ENCODE peak calls at places on chromosome 6, in four cellular contexts. Z is RWPE1, M is choroid plexus epithelial cell, O is Daoy. A is an unnamed sample.
A peak's percentile ranks its signal among the peaks of the same experiment; 100 is the strongest.

GRCh38 chr6:137415127-137415833 is 78.9 kb downstream of the OLIG3 start:
- DNase-seq in M (peak; percentile 83), O (peak; percentile 75), Z (peak; percentile 38), A (peak; percentile 52)

GRCh38 chr6:116475151-116475550 is 14.0 kb downstream of the CALHM6 start:
- DNase-seq in O (no peak), Z (no peak), M (no peak), A (no peak)

GRCh38 chr6:114142256-114142655 is 171.3 kb upstream of the HDAC2 start:
- DNase-seq in O (peak; percentile 51), Z (peak; percentile 11), M (no peak), A (peak; percentile 28)

GRCh38 chr6:75210885-75211739 is 5.3 kb upstream of the COL12A1 start:
- DNase-seq in M (peak; percentile 87), O (peak; percentile 65), Z (peak; percentile 50), A (peak; percentile 74)

GRCh38 chr6:32168807-32169206 is 4.4 kb downstream of the EGFL8 start:
- DNase-seq in Z (no peak), O (no peak), M (peak; percentile 28), A (no peak)

GRCh38 chr6:33962673-33963072 is 158.9 kb upstream of the MLN start:
- DNase-seq in Z (no peak), M (no peak), O (no peak), A (no peak)

GRCh38 chr6:28137458-28138020 is 4.1 kb upstream of the ZKSCAN8 start:
- DNase-seq in M (peak; percentile 33), Z (no peak), O (peak; percentile 36), A (no peak)

GRCh38 chr6:111731404-111732195 is 125.9 kb upstream of the TRAF3IP2 start:
- DNase-seq in Z (no peak), M (peak; percentile 57), O (no peak), A (no peak)

GRCh38 chr6:112938656-112939055 is 591.5 kb downstream of the RFPL4B start:
- DNase-seq in M (no peak), Z (no peak), O (no peak), A (no peak)

GRCh38 chr6:170199716-170200115 is 91.2 kb downstream of the DLL1 start:
- DNase-seq in O (no peak), Z (no peak), M (no peak), A (no peak)

GRCh38 chr6:33075568-33076405 is at the start of gene HLA-DPB1:
- DNase-seq in M (peak; percentile 81), O (peak; percentile 74), Z (peak; percentile 78), A (peak; percentile 45)

GRCh38 chr6:110378552-110378951 is 20.4 kb upstream of the METTL24 start:
- DNase-seq in O (no peak), M (no peak), Z (no peak), A (no peak)

GRCh38 chr6:28600188-28600587 is 74.5 kb downstream of the GPX5 start:
- DNase-seq in M (no peak), O (no peak), Z (no peak), A (no peak)

GRCh38 chr6:158022749-158023596 is 41.3 kb downstream of the SYNJ2 start:
- DNase-seq in M (no peak), O (no peak), Z (no peak), A (no peak)

GRCh38 chr6:134437376-134437775 is 119.5 kb upstream of the SGK1 start:
- DNase-seq in Z (no peak), O (peak; percentile 38), M (peak; percentile 76), A (no peak)

GRCh38 chr6:20237677-20238460 is 25.6 kb upstream of the MBOAT1 start:
- DNase-seq in Z (no peak), O (no peak), M (no peak), A (no peak)

GRCh38 chr6:12718025-12718424 is 1.5 kb downstream of the PHACTR1 start:
- DNase-seq in Z (peak; percentile 12), O (peak; percentile 84), M (peak; percentile 24), A (no peak)

A was measured in H4.